ENCODE peak calls at places on chromosomes 7 and 10, in seven cellular contexts. G is GM23338, J is HCT116, F is neural progenitor cell, E is SK-N-SH, A is hepatocyte, R is OCI-LY7. M is an unnamed sample.

GRCh38 chr7:43196379-43196778 is 83.9 kb downstream of the HECW1 start:
- DNase-seq in G (no peak), J (no peak), F (no peak), E (no peak), A (no peak), R (no peak), M (no peak)

GRCh38 chr7:96120445-96120844 is 201.5 kb downstream of the SLC25A13 start:
- DNase-seq in G (no peak), J (no peak), F (no peak), E (no peak), A (no peak), R (no peak), M (no peak)

GRCh38 chr7:1402791-1403755 is 56.2 kb downstream of the MICALL2 start:
- DNase-seq in G (no peak), J (no peak), F (no peak), E (peak; percentile 35), A (no peak), R (no peak), M (no peak)

GRCh38 chr7:105707967-105708580 is 126.8 kb upstream of the EFCAB10 start:
- DNase-seq in G (no peak), J (no peak), F (no peak), E (no peak), A (no peak), R (no peak), M (no peak)

GRCh38 chr7:106199024-106199423 is 85.8 kb downstream of the NAMPT start:
- DNase-seq in G (no peak), J (no peak), F (no peak), E (no peak), A (no peak), R (no peak), M (no peak)

GRCh38 chr10:133481657-133482056 is 27.9 kb downstream of the SCART1 start:
- DNase-seq in G (no peak), J (no peak), F (no peak), E (no peak), A (no peak), R (no peak), M (no peak)

GRCh38 chr7:28761485-28761884 is 196.6 kb downstream of the TRIL start:
- DNase-seq in G (no peak), J (no peak), F (no peak), E (no peak), A (no peak), R (no peak), M (peak; percentile 50)

GRCh38 chr10:84706875-84707274 is 378.5 kb downstream of the CCSER2 start:
- DNase-seq in G (no peak), J (no peak), F (no peak), E (no peak), A (peak; percentile 39), R (no peak), M (no peak)

GRCh38 chr10:132325969-132326889 is 5.8 kb upstream of the LRRC27 start:
- DNase-seq in G (no peak), J (no peak), F (no peak), E (no peak), A (no peak), R (no peak), M (no peak)

GRCh38 chr7:40983106-40983505 is 719.8 kb downstream of the INHBA start:
- DNase-seq in G (no peak), J (no peak), F (no peak), E (no peak), A (no peak), R (no peak), M (no peak)
- TF ChIP-seq EZH2phosphoT487 in G (no peak), J (no peak), F (no peak), E (no peak), A (no peak), R (no peak), M (no peak)

DNA sequence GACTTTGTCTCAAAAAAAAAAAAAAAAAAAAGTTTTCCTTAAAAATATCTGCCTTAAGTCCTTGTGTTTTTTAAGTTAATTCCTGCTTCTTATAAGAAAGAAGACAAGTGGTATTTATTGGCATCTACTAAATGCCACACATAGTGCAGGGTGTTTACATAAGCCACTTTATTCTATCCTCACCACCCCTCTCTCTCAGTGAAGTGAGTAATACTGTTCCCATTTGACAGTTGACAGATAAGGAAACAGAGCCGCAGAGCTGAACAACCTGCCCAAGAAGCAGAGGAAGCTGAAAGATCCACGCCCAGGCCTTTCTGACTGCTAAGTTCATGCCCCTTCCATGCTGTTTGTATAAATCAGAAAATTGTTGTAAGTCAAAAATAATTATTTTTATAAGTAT is 54.1 kb downstream of the ABLIM1 start:
- DNase-seq in G (no peak), J (no peak), F (no peak), E (no peak), A (peak; percentile 28), R (no peak), M (peak; percentile 57)
- H3K4me1 ChIP-seq in G (peaks cover 2% of the 10 kb centered on the region), J (no peaks in the 10 kb centered on the region), F (no peaks in the 10 kb centered on the region), E (peaks cover 5% of the 10 kb centered on the region), A (peaks cover 32% of the 10 kb centered on the region), R (no peaks in the 10 kb centered on the region), M (no peaks in the 10 kb centered on the region)

DNA sequence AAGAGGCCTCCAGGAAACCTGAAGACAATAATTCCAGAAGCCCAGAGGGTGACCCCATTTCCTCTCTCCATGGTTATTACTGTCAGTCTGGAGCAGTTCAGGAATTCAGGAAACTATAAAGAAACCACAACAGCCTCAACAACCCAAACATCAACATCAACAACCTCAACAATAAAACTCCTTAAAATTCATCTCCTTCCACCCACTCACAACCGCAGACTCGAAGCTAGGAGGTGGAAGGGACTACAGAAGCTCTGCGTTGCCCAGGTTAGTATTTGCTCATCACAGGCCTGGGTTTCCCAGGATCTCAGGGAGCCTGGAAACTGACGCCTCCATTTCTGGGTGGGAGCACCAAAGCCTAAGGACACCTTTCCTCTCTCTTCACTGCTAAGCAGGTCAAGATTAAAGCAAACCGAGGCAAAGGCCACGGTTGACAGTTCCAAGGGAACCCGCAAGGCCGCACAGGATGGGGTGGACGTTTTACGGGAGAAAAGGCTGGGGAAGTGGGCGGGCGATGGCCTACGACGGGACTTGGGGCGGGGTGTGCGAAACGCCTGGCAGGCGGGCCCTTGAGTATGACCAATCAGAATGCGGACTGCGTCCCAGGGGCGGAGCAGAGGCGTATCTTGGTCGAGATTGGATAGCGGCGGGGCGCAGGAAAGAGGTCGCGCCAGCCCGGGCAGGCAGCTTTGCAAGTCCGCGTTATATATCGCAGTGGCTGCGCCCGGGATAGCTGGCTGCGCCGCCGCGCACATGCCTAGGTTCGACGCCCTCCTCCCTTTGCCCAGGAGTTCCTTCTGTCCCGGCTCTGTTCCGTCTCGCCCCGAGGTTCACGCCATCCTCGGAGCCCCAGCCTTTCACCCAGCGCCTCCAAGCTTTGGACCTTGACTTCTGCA is at the start of gene ELOVL3:
- DNase-seq in G (peak; percentile 99), J (peak; percentile 96), F (peak; percentile 97), E (peak; percentile 98), A (peak; percentile 92), R (peak; percentile 75), M (peak; percentile 79)
- TF ChIP-seq CTCF in G (no peak), J (no peak), F (no peak), E (no peak), A (no peak), R (no peak), M (no peak)

GRCh38 chr7:148882668-148883232 is 1.3 kb downstream of the EZH2 start:
- DNase-seq in G (no peak), J (no peak), F (no peak), E (no peak), A (no peak), R (no peak), M (peak; percentile 7)
- TF ChIP-seq EZH2phosphoT487 in G (no peak), J (no peak), F (no peak), E (no peak), A (no peak), R (no peak), M (no peak)

DNA sequence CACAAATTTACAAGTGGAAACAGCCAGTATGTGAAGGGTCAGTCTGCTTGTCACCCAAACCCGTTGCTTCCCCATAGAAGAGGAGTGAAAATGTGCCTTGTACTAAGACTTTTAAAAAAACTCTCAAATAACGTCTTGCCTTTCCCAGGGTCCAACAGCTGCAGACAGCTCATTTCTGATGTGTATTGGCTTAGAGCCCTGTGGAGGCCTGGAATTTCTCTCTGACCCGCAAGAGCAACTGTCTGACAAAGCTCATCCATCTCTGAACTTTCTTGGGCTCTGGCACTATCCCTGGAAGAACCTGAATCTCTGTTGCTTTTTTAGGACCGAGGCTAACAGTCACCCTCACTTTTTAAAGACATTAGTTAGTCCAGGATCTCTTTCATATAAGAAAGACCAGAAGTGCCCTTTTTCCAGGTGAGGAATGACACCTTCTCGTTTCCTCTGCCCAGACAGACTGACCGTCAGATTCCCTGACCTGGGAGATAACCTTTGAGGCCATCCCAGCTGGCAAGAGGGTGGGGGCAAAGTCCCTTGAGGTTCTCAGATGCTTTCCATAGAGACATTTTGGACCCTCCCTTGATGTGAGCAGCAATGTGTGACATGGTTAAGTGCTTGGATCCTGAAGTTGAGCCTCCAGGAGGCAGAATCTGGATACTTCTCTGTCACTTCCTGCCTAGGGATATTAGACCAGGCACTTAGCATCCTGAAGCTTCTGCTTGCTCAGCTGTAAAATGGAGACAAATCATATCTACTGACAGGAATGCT is 4.4 kb upstream of the NODAL start:
- DNase-seq in G (peak; percentile 65), J (no peak), F (no peak), E (no peak), A (no peak), R (no peak), M (no peak)
- H3K4me1 ChIP-seq in G (peaks cover 32% of the 10 kb centered on the region), J (no peaks in the 10 kb centered on the region), F (peaks cover 4% of the 10 kb centered on the region), E (no peaks in the 10 kb centered on the region), A (peaks cover 23% of the 10 kb centered on the region), R (no peaks in the 10 kb centered on the region), M (no peaks in the 10 kb centered on the region)

M was measured in PC-3.